ENCODE peak calls at places on chromosomes 11 and 22, in eight cellular contexts. O is body of pancreas, C is endodermal cell, J is breast epithelium, S is cardiac muscle cell, D is fibroblast of lung, X is heart left ventricle, W is adrenal gland. V is an unnamed sample.

GRCh38 chr22:18110194-18110943 is at the start of gene TUBA8:
- DNase-seq in O (peak; percentile 53), C (peak; percentile 81), J (peak; percentile 40), S (peak; percentile 66), D (peak; percentile 53), X (peak; percentile 61), W (no peak), V (no peak)

GRCh38 chr11:65386307-65387081 is at the start of gene FRMD8:
- DNase-seq in O (peak; percentile 92), C (peak; percentile 90), J (peak; percentile 93), S (peak; percentile 90), D (peak; percentile 67), X (peak; percentile 95), W (peak; percentile 96), V (peak; percentile 83)

GRCh38 chr22:41285441-41285819 is 557 bp downstream of the RANGAP1 start:
- DNase-seq in O (peak; percentile 57), C (peak; percentile 77), J (no peak), S (peak; percentile 67), D (peak; percentile 94), X (peak; percentile 45), W (peak; percentile 94), V (peak; percentile 95)

GRCh38 chr22:28989035-28989464 is 72.6 kb downstream of the C22orf31 start:
- DNase-seq in O (no peak), C (peak; percentile 80), J (peak; percentile 18), S (no peak), D (peak; percentile 82), X (no peak), W (no peak), V (no peak)

GRCh38 chr22:19874307-19875060 is 19.8 kb upstream of the GNB1L start:
- DNase-seq in O (peak; percentile 9), C (peak; percentile 70), J (no peak), S (peak; percentile 87), D (peak; percentile 41), X (peak; percentile 26), W (peak; percentile 42), V (no peak)

GRCh38 chr22:42930810-42931420 is 73.8 kb upstream of the ARFGAP3 start:
- DNase-seq in O (peak; percentile 74), C (peak; percentile 69), J (no peak), S (no peak), D (peak; percentile 56), X (no peak), W (peak; percentile 69), V (no peak)

GRCh38 chr22:50600541-50600940 is at the start of gene MAPK8IP2:
- DNase-seq in O (no peak), C (peak; percentile 55), J (no peak), S (peak; percentile 24), D (no peak), X (no peak), W (peak; percentile 60), V (no peak)

GRCh38 chr11:101128571-101129202 is 926 bp downstream of the PGR start:
- DNase-seq in O (no peak), C (no peak), J (no peak), S (peak; percentile 6), D (no peak), X (peak; percentile 21), W (no peak), V (no peak)

GRCh38 chr11:17333799-17334586 is 17.6 kb upstream of the NCR3LG1 start:
- DNase-seq in O (no peak), C (no peak), J (no peak), S (no peak), D (no peak), X (peak; percentile 37), W (no peak), V (no peak)

GRCh38 chr11:80116796-80117195 is 676.0 kb upstream of the TENM4 start:
- DNase-seq in O (no peak), C (no peak), J (no peak), S (peak; percentile 76), D (no peak), X (no peak), W (no peak), V (no peak)

GRCh38 chr11:1223346-1224108 is 661 bp downstream of the MUC5B start:
- DNase-seq in O (no peak), C (peak; percentile 40), J (no peak), S (no peak), D (no peak), X (no peak), W (no peak), V (peak; percentile 18)

GRCh38 chr11:57426754-57427691 is at the start of gene SLC43A3:
- DNase-seq in O (peak; percentile 49), C (peak; percentile 89), J (peak; percentile 90), S (peak; percentile 36), D (peak; percentile 92), X (peak; percentile 82), W (peak; percentile 85), V (peak; percentile 70)

GRCh38 chr11:130760515-130761125 is 155.7 kb downstream of the SNX19 start:
- DNase-seq in O (no peak), C (peak; percentile 82), J (no peak), S (no peak), D (no peak), X (no peak), W (no peak), V (no peak)

GRCh38 chr22:43990044-43990443 is 34.1 kb upstream of the PARVB start:
- DNase-seq in O (no peak), C (no peak), J (no peak), S (no peak), D (no peak), X (no peak), W (no peak), V (no peak)

GRCh38 chr11:112834277-112834755 is 126.9 kb upstream of the NCAM1 start:
- DNase-seq in O (peak; percentile 55), C (no peak), J (peak; percentile 51), S (peak; percentile 66), D (peak; percentile 12), X (peak; percentile 70), W (peak; percentile 89), V (no peak)

GRCh38 chr11:17733261-17733660 is 1.3 kb upstream of the KCNC1 start:
- DNase-seq in O (no peak), C (no peak), J (no peak), S (no peak), D (no peak), X (no peak), W (no peak), V (no peak)

GRCh38 chr11:44785856-44786606 is 59.3 kb downstream of the TSPAN18 start:
- DNase-seq in O (no peak), C (peak; percentile 81), J (no peak), S (no peak), D (no peak), X (no peak), W (no peak), V (no peak)

GRCh38 chr11:47376183-47376542 is 2.2 kb downstream of the SPI1 start:
- DNase-seq in O (no peak), C (no peak), J (no peak), S (no peak), D (no peak), X (no peak), W (no peak), V (no peak)

GRCh38 chr11:6855971-6856542 is 6.8 kb upstream of the OR10A2 start:
- DNase-seq in O (no peak), C (no peak), J (no peak), S (no peak), D (peak; percentile 49), X (no peak), W (peak; percentile 66), V (no peak)

GRCh38 chr11:10401275-10401674 is 53.8 kb upstream of the AMPD3 start:
- DNase-seq in O (no peak), C (peak; percentile 50), J (no peak), S (no peak), D (no peak), X (no peak), W (no peak), V (no peak)

GRCh38 chr11:132300283-132300682 is 929.9 kb downstream of the NTM start:
- DNase-seq in O (no peak), C (peak; percentile 64), J (no peak), S (peak; percentile 40), D (no peak), X (no peak), W (no peak), V (no peak)
- TF ChIP-seq CTCF in O (no peak), C (peak; percentile 79), J (no peak), S (peak; percentile 45), D (peak; percentile 13), X (no peak), W (no peak), V (no peak)

GRCh38 chr11:54558919-54559318 is 44.9 kb downstream of the OR4C46 start:
- DNase-seq in O (no peak), C (no peak), J (no peak), S (no peak), D (no peak), X (no peak), W (no peak), V (no peak)
- H3K9me3 ChIP-seq in O (no peaks in the 10 kb centered on the region), C (peaks cover 61% of the 10 kb centered on the region), J (peaks cover 74% of the 10 kb centered on the region), S (no peaks in the 10 kb centered on the region), D (no peaks in the 10 kb centered on the region), X (peaks cover 48% of the 10 kb centered on the region), W (no peaks in the 10 kb centered on the region), V (no peaks in the 10 kb centered on the region)

GRCh38 chr11:13343931-13344717 is 66.5 kb downstream of the BMAL1 start:
- DNase-seq in O (peak; percentile 78), C (peak; percentile 91), J (peak; percentile 77), S (peak; percentile 82), D (peak; percentile 67), X (peak; percentile 69), W (peak; percentile 90), V (peak; percentile 55)
- H3K4me3 ChIP-seq in O (no peak overlapping the region), C (no peak overlapping the region), J (no peak overlapping the region), S (no peak overlapping the region), D (no peak overlapping the region), X (no peak overlapping the region), W (no peak overlapping the region), V (no peak overlapping the region)

GRCh38 chr22:45969414-45969799 is 7.6 kb downstream of the WNT7B start:
- DNase-seq in O (no peak), C (peak; percentile 79), J (no peak), S (peak; percentile 23), D (no peak), X (no peak), W (no peak), V (no peak)
- TF ChIP-seq CTCF in O (no peak), C (peak; percentile 66), J (no peak), S (no peak), D (no peak), X (no peak), W (no peak), V (no peak)

V was measured in CD8-positive, alpha-beta T cell.